ENCODE peak calls at places on chromosomes 12 and 14, in eight cellular contexts. T, P, Y, E, L, O, Q and B are unnamed samples. For H3K9me3 and H3K36me3, the result is how much of the 10 kb centered on the place peaks cover.

GRCh38 chr12:24111101-24111500 is 161.6 kb upstream of the SOX5 start:
- DNase-seq in T (no peak), P (no peak), Y (no peak), E (no peak), L (no peak), O (no peak), Q (peak), B (no peak)

GRCh38 chr12:5166976-5167375 is 123.3 kb downstream of the KCNA5 start:
- DNase-seq in T (no peak), P (no peak), Y (no peak), E (no peak), L (no peak), O (no peak), Q (peak), B (no peak)

GRCh38 chr14:75492832-75493579 is 29.3 kb upstream of the BATF start:
- DNase-seq in T (no peak), P (peak), Y (no peak), E (no peak), L (no peak), O (no peak), Q (no peak), B (no peak)

GRCh38 chr12:19220205-19220604 is 90.7 kb downstream of the PLEKHA5 start:
- DNase-seq in T (no peak), P (no peak), Y (no peak), E (no peak), L (no peak), O (no peak), Q (peak), B (no peak)

GRCh38 chr12:42144174-42144423 is 575 bp downstream of the GXYLT1 start:
- DNase-seq in T (no peak), P (peak), Y (no peak), E (no peak), L (peak), O (no peak), Q (no peak), B (no peak)

GRCh38 chr12:132937476-132937875 is 18.6 kb downstream of the ZNF605 start:
- DNase-seq in T (no peak), P (no peak), Y (no peak), E (no peak), L (no peak), O (no peak), Q (no peak), B (no peak)

GRCh38 chr14:33210304-33210703 is 271.6 kb downstream of the NPAS3 start:
- DNase-seq in T (no peak), P (peak), Y (no peak), E (no peak), L (no peak), O (no peak), Q (peak), B (no peak)

GRCh38 chr12:111773801-111774551 is 7.2 kb downstream of the ALDH2 start:
- DNase-seq in T (peak), P (no peak), Y (peak), E (no peak), L (peak), O (no peak), Q (peak), B (peak)

GRCh38 chr12:26327975-26328635 is 132.7 kb downstream of the SSPN start:
- DNase-seq in T (no peak), P (no peak), Y (no peak), E (no peak), L (no peak), O (no peak), Q (no peak), B (no peak)

GRCh38 chr12:45688188-45688587 is 41.3 kb upstream of the ARID2 start:
- DNase-seq in T (no peak), P (no peak), Y (no peak), E (no peak), L (no peak), O (no peak), Q (no peak), B (no peak)

GRCh38 chr12:120571299-120571698 is 9.9 kb downstream of the POP5 start:
- DNase-seq in T (no peak), P (no peak), Y (no peak), E (no peak), L (no peak), O (no peak), Q (peak), B (no peak)

GRCh38 chr14:28012629-28013415 is 753.8 kb upstream of the FOXG1 start:
- DNase-seq in T (no peak), P (no peak), Y (no peak), E (no peak), L (no peak), O (no peak), Q (no peak), B (no peak)

GRCh38 chr12:70756118-70756517 is 118.9 kb upstream of the PTPRB start:
- DNase-seq in T (no peak), P (no peak), Y (no peak), E (no peak), L (no peak), O (no peak), Q (peak), B (no peak)

GRCh38 chr12:62848418-62848817 is 86.5 kb downstream of the PPM1H start:
- DNase-seq in T (no peak), P (no peak), Y (no peak), E (no peak), L (no peak), O (peak), Q (peak), B (no peak)

GRCh38 chr14:77051101-77051500 is 22.6 kb upstream of the IRF2BPL start:
- DNase-seq in T (peak), P (no peak), Y (peak), E (no peak), L (peak), O (no peak), Q (no peak), B (peak)
- TF ChIP-seq POLR2A in T (no peak), P (no peak), Y (no peak), E (no peak), L (peak), O (no peak), Q (no peak), B (no peak)

GRCh38 chr12:54159549-54159948 is 29.2 kb downstream of the SMUG1 start:
- DNase-seq in T (no peak), P (no peak), Y (no peak), E (no peak), L (no peak), O (no peak), Q (no peak), B (no peak)

GRCh38 chr12:54158581-54158980 is 30.2 kb downstream of the SMUG1 start:
- DNase-seq in T (no peak), P (no peak), Y (no peak), E (no peak), L (no peak), O (no peak), Q (no peak), B (no peak)

GRCh38 chr12:54159140-54159539 is 29.6 kb downstream of the SMUG1 start:
- DNase-seq in T (no peak), P (peak), Y (peak), E (no peak), L (peak), O (peak), Q (no peak), B (no peak)

GRCh38 chr12:54160807-54161480 is 27.8 kb downstream of the SMUG1 start:
- DNase-seq in T (no peak), P (no peak), Y (no peak), E (no peak), L (no peak), O (no peak), Q (no peak), B (no peak)

DNA sequence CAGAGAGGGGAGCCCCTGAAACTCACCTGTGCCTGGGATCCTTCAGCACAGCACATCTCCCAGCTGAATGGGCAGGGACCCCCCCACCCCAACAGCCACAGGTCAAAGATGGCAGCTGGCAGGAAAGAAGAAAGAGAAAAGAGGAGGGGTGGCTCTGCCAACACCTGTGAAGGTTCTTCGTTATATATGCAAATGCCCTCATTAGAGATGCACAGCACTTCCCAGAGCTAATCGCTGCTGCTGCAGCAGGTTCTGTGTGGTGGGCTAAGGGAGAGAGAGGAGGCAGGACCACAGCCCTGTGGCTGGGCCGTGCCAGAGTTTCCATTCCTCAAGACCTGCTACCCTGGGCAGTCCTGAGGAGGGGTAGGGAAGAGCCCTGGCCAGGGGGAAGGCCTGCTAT is 28.7 kb downstream of the SMUG1 start:
- DNase-seq in T (no peak), P (no peak), Y (no peak), E (no peak), L (no peak), O (no peak), Q (no peak), B (no peak)
- H3K9me3 ChIP-seq in T (under half), P (under half), Y (under half), E (under half), L (under half), O (under half), Q (under half), B (under half)

GRCh38 chr14:47822326-47822725 is 146.9 kb upstream of the MDGA2 start:
- DNase-seq in T (no peak), P (no peak), Y (no peak), E (no peak), L (no peak), O (no peak), Q (no peak), B (no peak)
- H3K36me3 ChIP-seq in T (under half), P (under half), Y (under half), E (under half), L (under half), O (under half), Q (under half), B (under half)

GRCh38 chr12:52023976-52024688 is 17.4 kb downstream of the TAMALIN start:
- DNase-seq in T (no peak), P (no peak), Y (no peak), E (no peak), L (peak), O (no peak), Q (no peak), B (no peak)

GRCh38 chr12:52023182-52023975 is 16.6 kb downstream of the TAMALIN start:
- DNase-seq in T (peak), P (peak), Y (peak), E (no peak), L (peak), O (peak), Q (peak), B (peak)

GRCh38 chr12:52020539-52021336 is 14.0 kb downstream of the TAMALIN start:
- DNase-seq in T (peak), P (peak), Y (peak), E (no peak), L (peak), O (no peak), Q (peak), B (peak)

GRCh38 chr12:52020126-52020525 is 13.4 kb downstream of the TAMALIN start:
- DNase-seq in T (no peak), P (no peak), Y (no peak), E (no peak), L (no peak), O (no peak), Q (no peak), B (no peak)

GRCh38 chr12:52022841-52023181 is 16.1 kb downstream of the TAMALIN start:
- DNase-seq in T (no peak), P (no peak), Y (peak), E (no peak), L (peak), O (no peak), Q (no peak), B (no peak)
- TF ChIP-seq POLR2A in T (no peak), P (no peak), Y (no peak), E (no peak), L (no peak), O (no peak), Q (no peak), B (no peak)